ENCODE peak calls at places on chromosome 13, in seven cellular contexts. F, D, N, J, Z, O and S are unnamed samples.

GRCh38 chr13:99992912-99993311 is 11.3 kb downstream of the ZIC2 start:
- DNase-seq in O (no peak), D (no peak), F (no peak), J (no peak), Z (no peak), N (no peak), S (no peak)

GRCh38 chr13:23778879-23779278 is 110.3 kb downstream of the MIPEP start:
- DNase-seq in N (no peak), O (peak), Z (no peak), D (no peak), J (no peak), F (no peak), S (no peak)

GRCh38 chr13:76837811-76838210 is 48.4 kb downstream of the KCTD12 start:
- DNase-seq in D (no peak), F (no peak), O (no peak), N (no peak), J (no peak), Z (no peak), S (no peak)

GRCh38 chr13:24671367-24672117 is 8.7 kb upstream of the ATP12A start:
- DNase-seq in J (peak), F (no peak), Z (no peak), N (peak), O (peak), D (peak), S (peak)

GRCh38 chr13:95480131-95480545 is 72.4 kb upstream of the CLDN10 start:
- DNase-seq in D (no peak), O (no peak), J (no peak), Z (no peak), F (peak), N (no peak), S (no peak)

GRCh38 chr13:21106089-21106488 is 44.7 kb upstream of the LATS2 start:
- DNase-seq in N (no peak), J (no peak), D (no peak), F (no peak), Z (no peak), O (no peak), S (no peak)

GRCh38 chr13:76825415-76825814 is 60.8 kb downstream of the KCTD12 start:
- DNase-seq in Z (no peak), N (peak), O (no peak), J (no peak), D (no peak), F (no peak), S (no peak)

GRCh38 chr13:40132249-40132648 is 476.8 kb downstream of the COG6 start:
- DNase-seq in N (no peak), D (no peak), J (no peak), Z (no peak), F (no peak), O (no peak), S (no peak)

GRCh38 chr13:73433893-73434292 is 375.1 kb downstream of the KLF5 start:
- DNase-seq in Z (no peak), F (no peak), O (no peak), D (no peak), J (no peak), N (no peak), S (no peak)

GRCh38 chr13:75271851-75272250 is 210.1 kb downstream of the TBC1D4 start:
- DNase-seq in D (no peak), Z (no peak), N (no peak), O (no peak), F (no peak), J (no peak), S (no peak)

GRCh38 chr13:93496985-93497673 is 270.5 kb downstream of the GPC6 start:
- DNase-seq in F (no peak), O (no peak), N (peak), Z (no peak), J (no peak), D (no peak), S (no peak)

GRCh38 chr13:30110301-30111070 is 196.9 kb downstream of the KATNAL1 start:
- DNase-seq in O (no peak), Z (no peak), N (no peak), F (no peak), D (no peak), J (no peak), S (no peak)

GRCh38 chr13:69168436-69168835 is 939.2 kb upstream of the ATXN8OS start:
- DNase-seq in Z (no peak), D (no peak), F (no peak), J (no peak), O (no peak), N (no peak), S (no peak)

GRCh38 chr13:39364797-39365468 is 238.1 kb downstream of the LHFPL6 start:
- DNase-seq in N (no peak), J (no peak), D (peak), Z (no peak), O (peak), F (no peak), S (peak)

GRCh38 chr13:114129649-114130062 is 2.8 kb downstream of the RASA3 start:
- DNase-seq in F (no peak), O (no peak), N (no peak), Z (no peak), D (no peak), J (no peak), S (no peak)

GRCh38 chr13:52615817-52616216 is 26.4 kb upstream of the HNRNPA1L2 start:
- DNase-seq in N (no peak), O (peak), D (no peak), J (no peak), Z (no peak), F (no peak), S (peak)

GRCh38 chr13:21240586-21240985 is 64.1 kb downstream of the MRPL57 start:
- DNase-seq in Z (no peak), J (no peak), F (no peak), N (no peak), O (no peak), D (no peak), S (no peak)

GRCh38 chr13:106276876-106277275 is 258.6 kb downstream of the EFNB2 start:
- DNase-seq in N (no peak), O (no peak), D (no peak), Z (no peak), F (no peak), J (no peak), S (no peak)

GRCh38 chr13:29522044-29522685 is 73.3 kb downstream of the SLC7A1 start:
- DNase-seq in J (no peak), Z (no peak), D (no peak), O (no peak), F (no peak), N (no peak), S (no peak)

GRCh38 chr13:30892966-30893365 is 13.1 kb upstream of the MEDAG start:
- DNase-seq in N (no peak), O (peak), F (no peak), Z (peak), D (peak), J (peak), S (no peak)

DNA sequence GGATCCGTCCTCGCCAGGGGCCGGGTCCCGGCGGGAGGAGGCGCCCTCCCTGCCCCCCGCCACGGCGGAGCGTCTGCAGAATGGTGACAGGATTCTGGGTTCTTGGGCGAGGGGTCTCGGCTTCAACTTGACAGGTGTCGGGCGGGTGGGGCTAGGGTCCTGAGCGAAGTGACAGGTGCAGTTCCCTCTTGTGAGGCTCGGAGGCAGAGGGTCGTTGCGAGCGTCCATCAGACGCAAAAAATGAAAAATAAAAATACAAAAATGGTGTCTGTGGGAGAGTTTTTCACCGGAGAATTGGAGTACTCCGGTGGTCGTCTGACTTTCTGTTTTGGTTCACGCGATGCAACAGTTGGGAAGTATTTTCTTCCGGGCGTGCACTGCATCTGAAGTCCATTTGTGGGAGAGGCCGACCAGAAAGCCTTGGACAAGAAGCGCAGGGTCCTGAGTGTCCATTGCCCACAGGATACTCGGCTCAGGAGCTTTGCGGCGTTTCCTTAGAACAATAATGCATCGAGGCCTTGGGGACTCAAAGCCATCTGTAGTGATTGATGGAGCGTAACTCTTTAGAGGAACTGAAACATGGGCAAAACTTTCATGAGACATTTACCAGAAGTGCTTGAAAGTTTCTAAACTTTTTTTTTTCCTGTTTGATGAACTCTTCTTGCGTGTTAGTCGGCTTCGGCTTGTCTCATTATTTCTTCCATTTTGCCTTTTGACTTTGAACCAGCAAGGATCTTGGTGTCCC is 753 bp downstream of the RB1 start:
- DNase-seq in N (peak), D (no peak), Z (no peak), J (no peak), O (peak), F (peak), S (peak)
- TF ChIP-seq JUND in N (no peak), D (no peak), Z (no peak), J (no peak), O (no peak), F (no peak), S (no peak)

GRCh38 chr13:111940892-111941291 is 126.1 kb upstream of the SOX1 start:
- DNase-seq in F (no peak), J (no peak), Z (peak), O (no peak), D (no peak), N (no peak), S (no peak)

GRCh38 chr13:111936267-111936925 is 130.6 kb upstream of the SOX1 start:
- DNase-seq in J (no peak), F (no peak), Z (peak), D (no peak), N (no peak), O (no peak), S (no peak)

GRCh38 chr13:111939285-111940278 is 127.4 kb upstream of the SOX1 start:
- DNase-seq in Z (peak), D (no peak), J (no peak), N (no peak), F (no peak), O (no peak), S (no peak)

GRCh38 chr13:111937763-111938375 is 129.1 kb upstream of the SOX1 start:
- DNase-seq in D (no peak), O (no peak), N (no peak), J (no peak), F (no peak), Z (peak), S (no peak)

DNA sequence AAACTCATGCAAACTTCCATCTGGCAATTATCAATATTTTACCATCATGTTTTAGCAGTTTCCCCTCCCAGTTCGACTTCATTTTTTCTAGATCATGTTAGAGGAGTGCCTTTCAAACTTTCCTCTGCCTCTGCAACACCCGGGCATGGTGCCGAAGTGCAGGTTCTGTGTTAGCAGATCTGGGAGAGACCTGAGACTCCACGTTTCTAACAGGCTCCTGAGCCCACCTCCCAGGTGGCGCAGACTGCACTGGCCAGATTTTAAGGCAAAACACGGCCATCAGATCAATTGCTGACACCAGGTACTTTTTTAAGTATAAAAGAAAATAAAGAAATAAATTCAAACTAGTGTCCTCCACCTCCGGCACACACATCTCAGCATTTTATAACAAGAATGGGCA is 128.2 kb upstream of the SOX1 start:
- DNase-seq in Z (peak), J (no peak), N (no peak), F (no peak), D (no peak), O (no peak), S (no peak)
- TF ChIP-seq JUND in Z (no peak), J (no peak), N (no peak), F (no peak), D (no peak), O (no peak), S (no peak)

GRCh38 chr13:48656621-48657020 is 2.9 kb downstream of the CYSLTR2 start:
- DNase-seq in J (no peak), F (no peak), D (no peak), O (peak), N (no peak), Z (no peak), S (no peak)
- TF ChIP-seq JUND in J (no peak), F (no peak), D (no peak), O (no peak), N (no peak), Z (no peak), S (no peak)

GRCh38 chr13:37534181-37534580 is 64.4 kb downstream of the POSTN start:
- DNase-seq in J (no peak), N (no peak), F (no peak), Z (no peak), O (no peak), D (no peak), S (no peak)
- TF ChIP-seq JUND in J (no peak), N (no peak), F (no peak), Z (no peak), O (no peak), D (no peak), S (no peak)

GRCh38 chr13:19589312-19589711 is 28.0 kb upstream of the TPTE2 start:
- DNase-seq in O (no peak), F (no peak), Z (no peak), N (no peak), D (no peak), J (no peak), S (no peak)

GRCh38 chr13:19586904-19587634 is 25.7 kb upstream of the TPTE2 start:
- DNase-seq in F (peak), Z (no peak), J (peak), O (peak), N (peak), D (no peak), S (no peak)

GRCh38 chr13:19590423-19590822 is 29.1 kb upstream of the TPTE2 start:
- DNase-seq in D (no peak), N (no peak), Z (no peak), O (no peak), J (no peak), F (no peak), S (no peak)

GRCh38 chr13:19591864-19592263 is 30.5 kb upstream of the TPTE2 start:
- DNase-seq in F (no peak), O (no peak), Z (no peak), D (no peak), J (no peak), N (no peak), S (no peak)

DNA sequence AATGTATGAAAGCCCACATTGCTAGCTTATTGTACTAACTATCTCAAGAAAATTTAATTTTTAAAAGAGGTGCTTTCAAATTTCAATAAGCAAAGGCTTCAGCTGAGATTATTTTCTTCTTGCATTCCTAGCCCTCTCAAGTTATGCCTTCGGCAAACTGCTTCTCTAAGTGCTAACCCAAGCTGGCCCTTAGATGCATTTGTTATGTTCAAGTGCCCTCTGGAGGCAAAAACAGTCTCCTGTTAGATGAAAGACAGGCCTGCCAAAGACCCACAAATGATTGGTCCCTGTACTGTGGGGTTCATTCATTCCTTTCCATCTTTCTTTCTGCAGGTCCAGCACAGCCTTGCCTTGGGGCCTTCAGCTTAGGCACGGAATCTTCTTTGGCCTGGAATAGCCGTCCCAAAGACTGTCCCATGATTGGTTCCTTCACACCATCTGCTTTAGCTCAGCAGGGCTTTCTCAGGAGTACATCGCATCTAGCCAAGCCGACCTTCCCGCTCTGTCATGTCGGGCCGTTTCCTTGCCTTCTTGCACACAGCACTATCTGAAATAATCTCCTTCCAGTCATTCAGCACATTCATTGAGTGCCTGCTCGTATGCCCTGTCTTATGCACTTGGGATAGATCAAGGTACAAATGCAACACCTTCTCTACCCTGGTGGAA is 26.4 kb upstream of the TPTE2 start:
- DNase-seq in D (peak), F (no peak), N (peak), Z (no peak), O (peak), J (peak), S (no peak)
- TF ChIP-seq JUND in D (no peak), F (no peak), N (no peak), Z (no peak), O (no peak), J (no peak), S (no peak)